ENCODE peak calls at places on chromosomes 1 and 21, in nine cellular contexts. E, R, V, A, G, H, S, F and X are unnamed samples.

GRCh38 chr1:4585216-4585615 is 69.2 kb upstream of the AJAP1 start:
- DNase-seq in V (no peak), R (peak), F (no peak), S (peak), H (no peak), G (peak), E (no peak), A (peak), X (peak)

GRCh38 chr1:52127181-52128175 is 14.4 kb upstream of the ZFYVE9 start:
- DNase-seq in S (peak), H (peak), E (peak), R (no peak), F (no peak), V (peak), A (no peak), G (peak), X (no peak)

GRCh38 chr1:160400284-160400645 is at the start of gene VANGL2:
- DNase-seq in H (peak), R (peak), G (peak), A (peak), S (peak), V (no peak), E (peak), F (peak), X (no peak)

GRCh38 chr1:153646672-153647374 is 11.7 kb upstream of the SNAPIN start:
- DNase-seq in H (no peak), V (no peak), E (no peak), G (no peak), F (no peak), R (no peak), S (no peak), A (no peak), X (no peak)

GRCh38 chr1:105072850-105073249 is 1323.2 kb downstream of the AMY1C start:
- DNase-seq in H (no peak), R (no peak), G (peak), A (peak), F (no peak), S (no peak), V (no peak), E (no peak), X (no peak)

GRCh38 chr21:33703750-33704606 is 61.7 kb downstream of the ITSN1 start:
- DNase-seq in A (peak), E (no peak), F (peak), R (no peak), S (no peak), H (no peak), V (no peak), G (peak), X (no peak)

GRCh38 chr1:245074232-245074747 is 80.5 kb upstream of the KIF26B start:
- DNase-seq in A (no peak), F (no peak), R (no peak), G (no peak), E (no peak), H (no peak), V (no peak), S (no peak), X (no peak)

GRCh38 chr1:44036409-44037111 is 5.3 kb upstream of the SLC6A9 start:
- DNase-seq in G (peak), R (peak), V (peak), H (peak), E (peak), S (peak), A (peak), F (peak), X (peak)

GRCh38 chr1:9852410-9853301 is 28.9 kb upstream of the CLSTN1 start:
- DNase-seq in A (no peak), V (no peak), H (no peak), E (peak), R (no peak), G (peak), S (no peak), F (no peak), X (no peak)